ENCODE peak calls at places on chromosomes 3 and 15, in ten cellular contexts. One of them, this sample, is unnamed.

GRCh38 chr3:25885544-25885943 is 95.7 kb downstream of the OXSM start:
- DNase-seq in ovary: no peak
- DNase-seq in adrenal gland: no peak
- DNase-seq in right lobe of liver: no peak
- DNase-seq in IMR-90: peak; percentile 45
- DNase-seq in tibial nerve: no peak
- DNase-seq in heart left ventricle: no peak
- DNase-seq in A549: no peak
- DNase-seq in Peyer's patch: no peak
- DNase-seq in HCT116: no peak
- DNase-seq in this sample: peak; percentile 29

GRCh38 chr3:29281265-29282228 is 676 bp downstream of the RBMS3 start:
- DNase-seq in ovary: peak; percentile 26
- DNase-seq in adrenal gland: peak; percentile 32
- DNase-seq in right lobe of liver: no peak
- DNase-seq in IMR-90: peak; percentile 59
- DNase-seq in tibial nerve: peak; percentile 35
- DNase-seq in heart left ventricle: no peak
- DNase-seq in A549: no peak
- DNase-seq in Peyer's patch: no peak
- DNase-seq in HCT116: no peak
- DNase-seq in this sample: no peak

GRCh38 chr3:11636372-11636760 is 7.3 kb downstream of the VGLL4 start:
- DNase-seq in ovary: no peak
- DNase-seq in adrenal gland: no peak
- DNase-seq in right lobe of liver: no peak
- DNase-seq in IMR-90: no peak
- DNase-seq in tibial nerve: no peak
- DNase-seq in heart left ventricle: no peak
- DNase-seq in A549: no peak
- DNase-seq in Peyer's patch: no peak
- DNase-seq in HCT116: no peak
- DNase-seq in this sample: no peak

GRCh38 chr15:43440721-43441281 is 52.2 kb downstream of the TP53BP1 start:
- DNase-seq in ovary: peak; percentile 39
- DNase-seq in adrenal gland: peak; percentile 59
- DNase-seq in right lobe of liver: peak; percentile 54
- DNase-seq in IMR-90: peak; percentile 99
- DNase-seq in tibial nerve: peak; percentile 59
- DNase-seq in heart left ventricle: no peak
- DNase-seq in A549: peak; percentile 76
- DNase-seq in Peyer's patch: no peak
- DNase-seq in HCT116: peak; percentile 62
- DNase-seq in this sample: peak; percentile 75

GRCh38 chr3:13581485-13582365 is 32.8 kb downstream of the FBLN2 start:
- DNase-seq in ovary: no peak
- DNase-seq in adrenal gland: no peak
- DNase-seq in right lobe of liver: peak; percentile 64
- DNase-seq in IMR-90: no peak
- DNase-seq in tibial nerve: no peak
- DNase-seq in heart left ventricle: no peak
- DNase-seq in A549: no peak
- DNase-seq in Peyer's patch: no peak
- DNase-seq in HCT116: no peak
- DNase-seq in this sample: peak; percentile 57

GRCh38 chr15:48766196-48766595 is 44.7 kb downstream of the CEP152 start:
- DNase-seq in ovary: no peak
- DNase-seq in adrenal gland: no peak
- DNase-seq in right lobe of liver: peak; percentile 47
- DNase-seq in IMR-90: peak; percentile 52
- DNase-seq in tibial nerve: no peak
- DNase-seq in heart left ventricle: no peak
- DNase-seq in A549: no peak
- DNase-seq in Peyer's patch: no peak
- DNase-seq in HCT116: no peak
- DNase-seq in this sample: no peak

GRCh38 chr15:62068071-62068786 is 1.5 kb downstream of the C2CD4A start:
- DNase-seq in ovary: peak; percentile 11
- DNase-seq in adrenal gland: peak; percentile 44
- DNase-seq in right lobe of liver: peak; percentile 62
- DNase-seq in IMR-90: no peak
- DNase-seq in tibial nerve: peak; percentile 16
- DNase-seq in heart left ventricle: peak; percentile 84
- DNase-seq in A549: peak; percentile 29
- DNase-seq in Peyer's patch: no peak
- DNase-seq in HCT116: no peak
- DNase-seq in this sample: peak; percentile 22

GRCh38 chr3:163450684-163451083 is 1627.6 kb downstream of the SI start:
- DNase-seq in ovary: no peak
- DNase-seq in adrenal gland: no peak
- DNase-seq in right lobe of liver: no peak
- DNase-seq in IMR-90: no peak
- DNase-seq in tibial nerve: no peak
- DNase-seq in heart left ventricle: no peak
- DNase-seq in A549: no peak
- DNase-seq in Peyer's patch: no peak
- DNase-seq in HCT116: no peak
- DNase-seq in this sample: no peak

GRCh38 chr3:128084675-128085021 is 32.4 kb downstream of the SEC61A1 start:
- DNase-seq in ovary: peak; percentile 38
- DNase-seq in adrenal gland: no peak
- DNase-seq in right lobe of liver: no peak
- DNase-seq in IMR-90: no peak
- DNase-seq in tibial nerve: no peak
- DNase-seq in heart left ventricle: no peak
- DNase-seq in A549: no peak
- DNase-seq in Peyer's patch: no peak
- DNase-seq in HCT116: no peak
- DNase-seq in this sample: no peak

GRCh38 chr3:77296527-77296926 is 256.6 kb downstream of the ROBO2 start:
- DNase-seq in ovary: no peak
- DNase-seq in adrenal gland: no peak
- DNase-seq in right lobe of liver: no peak
- DNase-seq in IMR-90: peak; percentile 23
- DNase-seq in tibial nerve: no peak
- DNase-seq in heart left ventricle: no peak
- DNase-seq in A549: no peak
- DNase-seq in Peyer's patch: no peak
- DNase-seq in HCT116: no peak
- DNase-seq in this sample: no peak

GRCh38 chr15:37095993-37096877 is 4.1 kb downstream of the MEIS2 start:
- DNase-seq in ovary: peak; percentile 46
- DNase-seq in adrenal gland: no peak
- DNase-seq in right lobe of liver: no peak
- DNase-seq in IMR-90: no peak
- DNase-seq in tibial nerve: no peak
- DNase-seq in heart left ventricle: no peak
- DNase-seq in A549: no peak
- DNase-seq in Peyer's patch: no peak
- DNase-seq in HCT116: no peak
- DNase-seq in this sample: no peak

GRCh38 chr15:61250613-61251012 is 21.5 kb upstream of the RORA start:
- DNase-seq in ovary: no peak
- DNase-seq in adrenal gland: no peak
- DNase-seq in right lobe of liver: no peak
- DNase-seq in IMR-90: no peak
- DNase-seq in tibial nerve: no peak
- DNase-seq in heart left ventricle: no peak
- DNase-seq in A549: no peak
- DNase-seq in Peyer's patch: no peak
- DNase-seq in HCT116: no peak
- DNase-seq in this sample: no peak

DNA sequence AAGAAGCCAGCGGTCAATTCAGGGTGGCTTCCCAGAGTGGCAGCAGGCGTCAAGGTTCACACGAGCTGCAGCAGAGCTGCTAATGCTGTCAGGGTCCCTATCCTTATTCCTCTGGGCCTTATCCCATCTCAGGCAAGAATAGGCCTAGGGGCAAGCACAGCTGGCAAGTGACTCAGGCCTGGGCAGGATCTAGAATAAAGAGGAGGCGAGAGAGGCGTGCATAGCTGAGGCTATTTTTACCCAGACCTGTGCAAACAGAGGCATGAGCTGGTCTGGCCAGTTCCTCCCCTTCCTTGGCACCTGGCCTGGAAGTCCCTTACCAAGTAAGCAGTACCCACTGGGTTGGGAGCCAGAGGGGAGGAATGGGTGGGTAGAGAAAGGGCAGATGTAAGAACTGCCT is 12.2 kb upstream of the VIPR1 start:
- DNase-seq in ovary: no peak
- DNase-seq in adrenal gland: peak; percentile 20
- DNase-seq in right lobe of liver: peak; percentile 31
- DNase-seq in IMR-90: no peak
- DNase-seq in tibial nerve: no peak
- DNase-seq in heart left ventricle: no peak
- DNase-seq in A549: no peak
- DNase-seq in Peyer's patch: peak; percentile 70
- DNase-seq in HCT116: peak; percentile 59
- DNase-seq in this sample: no peak
- TF ChIP-seq POLR2A in ovary: no peak
- TF ChIP-seq POLR2A in adrenal gland: no peak
- TF ChIP-seq POLR2A in right lobe of liver: no peak
- TF ChIP-seq POLR2A in IMR-90: no peak
- TF ChIP-seq POLR2A in tibial nerve: no peak
- TF ChIP-seq POLR2A in heart left ventricle: no peak
- TF ChIP-seq POLR2A in A549: no peak
- TF ChIP-seq POLR2A in Peyer's patch: no peak
- TF ChIP-seq POLR2A in HCT116: no peak
- TF ChIP-seq POLR2A in this sample: no peak

DNA sequence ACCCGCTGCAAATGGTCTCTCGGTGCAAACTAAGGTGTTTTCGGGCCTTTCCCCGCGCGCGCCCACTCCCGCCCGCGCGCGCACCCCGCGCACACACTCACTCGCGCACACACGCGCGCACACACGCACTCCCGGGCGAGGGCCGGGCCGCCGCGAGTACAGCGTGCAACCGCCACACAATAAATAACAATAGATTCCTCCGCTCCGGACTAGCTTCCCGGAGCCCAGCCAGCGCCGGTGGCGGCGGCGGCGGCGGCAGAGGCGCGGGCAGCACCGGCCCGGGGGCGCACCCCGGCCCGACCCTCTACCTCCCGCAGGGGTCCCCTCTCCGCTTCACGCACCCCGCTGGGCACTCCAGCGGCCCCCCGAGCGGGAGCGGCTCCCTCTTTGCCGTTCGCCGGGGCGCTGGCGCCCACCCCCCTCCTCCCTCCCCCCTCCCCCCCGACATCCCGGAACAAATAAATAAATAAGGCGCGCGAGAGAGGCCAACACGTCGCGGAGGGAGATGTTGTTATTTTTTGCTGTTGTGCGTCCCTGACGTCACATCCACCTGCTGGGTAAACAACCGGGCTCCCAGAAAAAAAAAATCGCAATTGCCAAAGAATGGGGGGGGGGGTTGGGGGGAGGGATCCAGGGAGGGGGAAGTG is at the start of gene FOXP1:
- DNase-seq in ovary: peak; percentile 68
- DNase-seq in adrenal gland: peak; percentile 82
- DNase-seq in right lobe of liver: peak; percentile 85
- DNase-seq in IMR-90: peak; percentile 64
- DNase-seq in tibial nerve: peak; percentile 78
- DNase-seq in heart left ventricle: peak; percentile 86
- DNase-seq in A549: no peak
- DNase-seq in Peyer's patch: peak; percentile 59
- DNase-seq in HCT116: peak; percentile 51
- DNase-seq in this sample: peak; percentile 41
- TF ChIP-seq POLR2A in ovary: peak; percentile 42
- TF ChIP-seq POLR2A in adrenal gland: peak; percentile 42
- TF ChIP-seq POLR2A in right lobe of liver: peak; percentile 65
- TF ChIP-seq POLR2A in IMR-90: no peak
- TF ChIP-seq POLR2A in tibial nerve: no peak
- TF ChIP-seq POLR2A in heart left ventricle: no peak
- TF ChIP-seq POLR2A in A549: peak; percentile 31
- TF ChIP-seq POLR2A in Peyer's patch: peak; percentile 75
- TF ChIP-seq POLR2A in HCT116: no peak
- TF ChIP-seq POLR2A in this sample: peak; percentile 43

DNA sequence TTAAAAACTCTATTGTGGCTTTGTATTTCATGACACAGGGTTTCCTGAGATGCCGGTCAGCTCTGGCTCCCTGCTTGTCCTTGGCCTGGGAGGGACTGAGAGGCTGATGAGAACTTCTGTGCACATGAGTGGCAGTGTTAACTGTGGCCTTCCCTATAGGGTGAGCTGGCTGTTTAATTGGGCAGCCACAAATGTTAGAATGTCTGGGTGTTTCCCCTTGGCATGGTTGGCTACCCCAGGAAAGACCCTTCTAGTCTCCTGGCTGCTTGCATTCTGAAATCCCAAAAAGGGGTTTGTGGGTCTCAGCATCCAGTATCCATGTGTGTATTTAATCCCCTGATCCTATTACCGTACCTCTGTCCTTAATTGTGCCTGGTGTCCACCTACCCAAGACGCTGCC is 3.0 kb upstream of the KLF13 start:
- DNase-seq in ovary: no peak
- DNase-seq in adrenal gland: no peak
- DNase-seq in right lobe of liver: no peak
- DNase-seq in IMR-90: no peak
- DNase-seq in tibial nerve: no peak
- DNase-seq in heart left ventricle: no peak
- DNase-seq in A549: no peak
- DNase-seq in Peyer's patch: no peak
- DNase-seq in HCT116: no peak
- DNase-seq in this sample: no peak
- TF ChIP-seq POLR2A in ovary: no peak
- TF ChIP-seq POLR2A in adrenal gland: no peak
- TF ChIP-seq POLR2A in right lobe of liver: no peak
- TF ChIP-seq POLR2A in IMR-90: no peak
- TF ChIP-seq POLR2A in tibial nerve: no peak
- TF ChIP-seq POLR2A in heart left ventricle: no peak
- TF ChIP-seq POLR2A in A549: no peak
- TF ChIP-seq POLR2A in Peyer's patch: no peak
- TF ChIP-seq POLR2A in HCT116: no peak
- TF ChIP-seq POLR2A in this sample: no peak

DNA sequence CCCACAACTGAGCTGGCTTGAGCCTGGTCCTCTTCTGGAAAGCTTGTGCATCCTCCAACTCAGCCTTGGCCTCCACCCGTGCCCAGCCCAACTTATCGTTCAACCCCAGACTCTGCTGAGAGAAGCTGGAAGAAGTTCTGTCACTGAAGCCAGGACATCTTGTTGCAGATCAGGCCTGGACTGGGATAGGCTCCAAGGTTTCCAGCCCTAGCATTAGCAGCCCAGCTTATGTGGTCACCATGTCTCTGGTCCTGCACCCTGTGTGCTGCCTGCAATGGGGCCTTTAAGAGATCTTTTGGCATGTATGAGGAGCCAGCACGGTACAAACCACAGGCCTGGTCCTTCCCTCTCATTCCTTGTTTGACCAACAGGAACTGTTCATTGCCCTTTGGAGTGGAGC is 15.2 kb upstream of the CAMP start:
- DNase-seq in ovary: no peak
- DNase-seq in adrenal gland: no peak
- DNase-seq in right lobe of liver: no peak
- DNase-seq in IMR-90: no peak
- DNase-seq in tibial nerve: no peak
- DNase-seq in heart left ventricle: peak; percentile 39
- DNase-seq in A549: no peak
- DNase-seq in Peyer's patch: no peak
- DNase-seq in HCT116: no peak
- DNase-seq in this sample: no peak
- TF ChIP-seq POLR2A in ovary: no peak
- TF ChIP-seq POLR2A in adrenal gland: no peak
- TF ChIP-seq POLR2A in right lobe of liver: no peak
- TF ChIP-seq POLR2A in IMR-90: no peak
- TF ChIP-seq POLR2A in tibial nerve: no peak
- TF ChIP-seq POLR2A in heart left ventricle: no peak
- TF ChIP-seq POLR2A in A549: no peak
- TF ChIP-seq POLR2A in Peyer's patch: no peak
- TF ChIP-seq POLR2A in HCT116: no peak
- TF ChIP-seq POLR2A in this sample: no peak

This sample was measured in H54.